ENCODE peak calls at places on chromosome 17, in eight cellular contexts. I is activated T-helper 1 cell treated with Interleukin-2 at 50 U/mL for 16 hours; U is activated T-helper 2 cell treated with anti-CD3 and anti-CD28 coated beads, Interferon-gamma antibody, Interleukin-2, Interleukin-4, amounts not matched to agents 10 μg/mL and 5 μg/mL and 100 μg/mL, durations not matched to agents 14 hours and 24 hours and 36 hours; A is transverse colon; T is neural progenitor cell; X is hypothalamus; R is iris pigment epithelial cell; V is pulmonary artery endothelial cell. W is an unnamed sample.
A peak's percentile ranks its signal among the peaks of the same experiment; 100 is the strongest.

GRCh38 chr17:882827-883585 is 96.6 kb downstream of the NXN start:
- DNase-seq in I (no peak), U (no peak), A (peak; percentile 34), T (peak; percentile 37), X (no peak), R (peak; percentile 82), V (no peak), W (peak; percentile 82)

GRCh38 chr17:83069931-83070374 is 9.5 kb upstream of the METRNL start:
- DNase-seq in I (no peak), U (no peak), A (no peak), T (peak; percentile 31), X (no peak), R (no peak), V (no peak), W (no peak)

GRCh38 chr17:15446036-15446435 is 21.4 kb downstream of the CDRT4 start:
- DNase-seq in I (no peak), U (no peak), A (no peak), T (peak; percentile 44), X (no peak), R (no peak), V (no peak), W (no peak)

GRCh38 chr17:73711184-73711583 is 66.9 kb upstream of the SDK2 start:
- DNase-seq in I (no peak), U (no peak), A (no peak), T (no peak), X (no peak), R (no peak), V (no peak), W (no peak)

GRCh38 chr17:76682306-76682705 is 28.5 kb downstream of the MXRA7 start:
- DNase-seq in I (no peak), U (no peak), A (no peak), T (no peak), X (no peak), R (peak; percentile 75), V (no peak), W (no peak)

GRCh38 chr17:39461911-39462641 is 790 bp downstream of the CDK12 start:
- DNase-seq in I (peak; percentile 1), U (no peak), A (no peak), T (no peak), X (no peak), R (peak; percentile 66), V (no peak), W (peak; percentile 31)

GRCh38 chr17:60840456-60840855 is 162.8 kb downstream of the BCAS3 start:
- DNase-seq in I (no peak), U (no peak), A (no peak), T (no peak), X (no peak), R (peak; percentile 7), V (no peak), W (no peak)

GRCh38 chr17:56593073-56593740 is at the start of gene NOG:
- DNase-seq in I (no peak), U (no peak), A (no peak), T (peak; percentile 89), X (no peak), R (peak; percentile 63), V (no peak), W (peak; percentile 46)

W was measured in pancreas.